ENCODE peak calls at places on chromosomes 12 and 14, in ten cellular contexts. One of them, this sample, is unnamed.

GRCh38 chr14:64394423-64394822 is 6.3 kb downstream of the MTHFD1 start:
- DNase-seq in RWPE2: no peak
- DNase-seq in DND-41: no peak
- DNase-seq in tibial nerve: no peak
- DNase-seq in CD8-positive, alpha-beta T cell: no peak
- DNase-seq in heart right ventricle: no peak
- DNase-seq in GM06990: no peak
- DNase-seq in A673: no peak
- DNase-seq in hepatocyte: no peak
- DNase-seq in ascending aorta: no peak
- DNase-seq in this sample: no peak

GRCh38 chr14:76775695-76776305 is 14.5 kb downstream of the VASH1 start:
- DNase-seq in RWPE2: peak
- DNase-seq in DND-41: no peak
- DNase-seq in tibial nerve: no peak
- DNase-seq in CD8-positive, alpha-beta T cell: no peak
- DNase-seq in heart right ventricle: no peak
- DNase-seq in GM06990: no peak
- DNase-seq in A673: no peak
- DNase-seq in hepatocyte: no peak
- DNase-seq in ascending aorta: no peak
- DNase-seq in this sample: no peak

GRCh38 chr14:69428289-69428998 is 30.0 kb downstream of the SLC39A9 start:
- DNase-seq in RWPE2: no peak
- DNase-seq in DND-41: no peak
- DNase-seq in tibial nerve: no peak
- DNase-seq in CD8-positive, alpha-beta T cell: no peak
- DNase-seq in heart right ventricle: no peak
- DNase-seq in GM06990: peak
- DNase-seq in A673: no peak
- DNase-seq in hepatocyte: no peak
- DNase-seq in ascending aorta: no peak
- DNase-seq in this sample: peak

GRCh38 chr14:60163741-60164140 is 1.5 kb downstream of the DHRS7 start:
- DNase-seq in RWPE2: no peak
- DNase-seq in DND-41: no peak
- DNase-seq in tibial nerve: no peak
- DNase-seq in CD8-positive, alpha-beta T cell: no peak
- DNase-seq in heart right ventricle: no peak
- DNase-seq in GM06990: no peak
- DNase-seq in A673: no peak
- DNase-seq in hepatocyte: no peak
- DNase-seq in ascending aorta: no peak
- DNase-seq in this sample: no peak

GRCh38 chr12:59039005-59039404 is 118.7 kb upstream of the LRIG3 start:
- DNase-seq in RWPE2: no peak
- DNase-seq in DND-41: no peak
- DNase-seq in tibial nerve: no peak
- DNase-seq in CD8-positive, alpha-beta T cell: no peak
- DNase-seq in heart right ventricle: no peak
- DNase-seq in GM06990: no peak
- DNase-seq in A673: no peak
- DNase-seq in hepatocyte: no peak
- DNase-seq in ascending aorta: no peak
- DNase-seq in this sample: no peak

GRCh38 chr14:34711169-34711568 is 3.2 kb downstream of the CFL2 start:
- DNase-seq in RWPE2: no peak
- DNase-seq in DND-41: no peak
- DNase-seq in tibial nerve: no peak
- DNase-seq in CD8-positive, alpha-beta T cell: no peak
- DNase-seq in heart right ventricle: peak
- DNase-seq in GM06990: peak
- DNase-seq in A673: peak
- DNase-seq in hepatocyte: peak
- DNase-seq in ascending aorta: no peak
- DNase-seq in this sample: no peak

GRCh38 chr14:98634043-98634820 is 637.8 kb downstream of the BCL11B start:
- DNase-seq in RWPE2: no peak
- DNase-seq in DND-41: no peak
- DNase-seq in tibial nerve: no peak
- DNase-seq in CD8-positive, alpha-beta T cell: no peak
- DNase-seq in heart right ventricle: no peak
- DNase-seq in GM06990: no peak
- DNase-seq in A673: no peak
- DNase-seq in hepatocyte: no peak
- DNase-seq in ascending aorta: no peak
- DNase-seq in this sample: no peak

GRCh38 chr12:3990356-3990975 is 117.3 kb upstream of the PARP11 start:
- DNase-seq in RWPE2: no peak
- DNase-seq in DND-41: no peak
- DNase-seq in tibial nerve: no peak
- DNase-seq in CD8-positive, alpha-beta T cell: no peak
- DNase-seq in heart right ventricle: no peak
- DNase-seq in GM06990: no peak
- DNase-seq in A673: no peak
- DNase-seq in hepatocyte: no peak
- DNase-seq in ascending aorta: no peak
- DNase-seq in this sample: peak

GRCh38 chr14:53851394-53852056 is 105.1 kb downstream of the BMP4 start:
- DNase-seq in RWPE2: no peak
- DNase-seq in DND-41: no peak
- DNase-seq in tibial nerve: no peak
- DNase-seq in CD8-positive, alpha-beta T cell: no peak
- DNase-seq in heart right ventricle: no peak
- DNase-seq in GM06990: no peak
- DNase-seq in A673: no peak
- DNase-seq in hepatocyte: no peak
- DNase-seq in ascending aorta: no peak
- DNase-seq in this sample: no peak

GRCh38 chr14:53858344-53858682 is 98.3 kb downstream of the BMP4 start:
- DNase-seq in RWPE2: no peak
- DNase-seq in DND-41: no peak
- DNase-seq in tibial nerve: no peak
- DNase-seq in CD8-positive, alpha-beta T cell: no peak
- DNase-seq in heart right ventricle: no peak
- DNase-seq in GM06990: no peak
- DNase-seq in A673: no peak
- DNase-seq in hepatocyte: no peak
- DNase-seq in ascending aorta: no peak
- DNase-seq in this sample: no peak

GRCh38 chr14:53857625-53858343 is 98.8 kb downstream of the BMP4 start:
- DNase-seq in RWPE2: no peak
- DNase-seq in DND-41: no peak
- DNase-seq in tibial nerve: no peak
- DNase-seq in CD8-positive, alpha-beta T cell: no peak
- DNase-seq in heart right ventricle: no peak
- DNase-seq in GM06990: no peak
- DNase-seq in A673: no peak
- DNase-seq in hepatocyte: no peak
- DNase-seq in ascending aorta: no peak
- DNase-seq in this sample: no peak

GRCh38 chr14:53855574-53855973 is 101.1 kb downstream of the BMP4 start:
- DNase-seq in RWPE2: no peak
- DNase-seq in DND-41: no peak
- DNase-seq in tibial nerve: no peak
- DNase-seq in CD8-positive, alpha-beta T cell: no peak
- DNase-seq in heart right ventricle: no peak
- DNase-seq in GM06990: no peak
- DNase-seq in A673: no peak
- DNase-seq in hepatocyte: no peak
- DNase-seq in ascending aorta: no peak
- DNase-seq in this sample: no peak

DNA sequence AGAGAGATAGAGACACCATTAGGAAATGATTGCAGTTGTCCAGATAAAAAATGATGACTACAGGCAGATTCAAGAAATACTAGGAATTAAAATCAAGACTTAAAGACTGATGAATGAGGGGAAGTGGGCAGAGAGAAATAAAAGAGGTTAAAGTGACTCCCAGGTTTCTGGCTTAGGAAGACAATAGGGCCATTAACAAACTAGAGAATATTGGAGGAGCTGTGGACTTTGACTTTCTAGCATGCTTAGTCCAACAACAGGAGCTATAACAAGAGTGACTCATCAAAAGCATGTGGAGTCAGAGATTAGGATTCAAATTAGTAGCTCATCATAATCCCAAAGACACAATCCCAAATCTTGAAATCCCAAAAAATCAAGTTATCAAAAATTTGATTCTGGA is 101.5 kb downstream of the BMP4 start:
- DNase-seq in RWPE2: no peak
- DNase-seq in DND-41: no peak
- DNase-seq in tibial nerve: no peak
- DNase-seq in CD8-positive, alpha-beta T cell: no peak
- DNase-seq in heart right ventricle: no peak
- DNase-seq in GM06990: no peak
- DNase-seq in A673: no peak
- DNase-seq in hepatocyte: peak
- DNase-seq in ascending aorta: no peak
- DNase-seq in this sample: no peak
- H3K4me3 ChIP-seq in RWPE2: no peak
- H3K4me3 ChIP-seq in DND-41: no peak
- H3K4me3 ChIP-seq in tibial nerve: no peak
- H3K4me3 ChIP-seq in CD8-positive, alpha-beta T cell: no peak
- H3K4me3 ChIP-seq in heart right ventricle: no peak
- H3K4me3 ChIP-seq in GM06990: no peak
- H3K4me3 ChIP-seq in A673: no peak
- H3K4me3 ChIP-seq in hepatocyte: no peak
- H3K4me3 ChIP-seq in ascending aorta: no peak
- H3K4me3 ChIP-seq in this sample: no peak

GRCh38 chr12:57196439-57196838 is 20.2 kb upstream of the NXPH4 start:
- DNase-seq in RWPE2: no peak
- DNase-seq in DND-41: no peak
- DNase-seq in tibial nerve: no peak
- DNase-seq in CD8-positive, alpha-beta T cell: no peak
- DNase-seq in heart right ventricle: no peak
- DNase-seq in GM06990: no peak
- DNase-seq in A673: no peak
- DNase-seq in hepatocyte: no peak
- DNase-seq in ascending aorta: no peak
- DNase-seq in this sample: no peak
- H3K4me3 ChIP-seq in RWPE2: no peak
- H3K4me3 ChIP-seq in DND-41: no peak
- H3K4me3 ChIP-seq in tibial nerve: no peak
- H3K4me3 ChIP-seq in CD8-positive, alpha-beta T cell: no peak
- H3K4me3 ChIP-seq in heart right ventricle: no peak
- H3K4me3 ChIP-seq in GM06990: no peak
- H3K4me3 ChIP-seq in A673: no peak
- H3K4me3 ChIP-seq in hepatocyte: no peak
- H3K4me3 ChIP-seq in ascending aorta: no peak
- H3K4me3 ChIP-seq in this sample: no peak

GRCh38 chr12:1473418-1473817 is 121.0 kb downstream of the FBXL14 start:
- DNase-seq in RWPE2: no peak
- DNase-seq in DND-41: peak
- DNase-seq in tibial nerve: no peak
- DNase-seq in CD8-positive, alpha-beta T cell: peak
- DNase-seq in heart right ventricle: no peak
- DNase-seq in GM06990: peak
- DNase-seq in A673: no peak
- DNase-seq in hepatocyte: no peak
- DNase-seq in ascending aorta: no peak
- DNase-seq in this sample: no peak

GRCh38 chr12:1471224-1471623 is 123.2 kb downstream of the FBXL14 start:
- DNase-seq in RWPE2: no peak
- DNase-seq in DND-41: no peak
- DNase-seq in tibial nerve: no peak
- DNase-seq in CD8-positive, alpha-beta T cell: no peak
- DNase-seq in heart right ventricle: no peak
- DNase-seq in GM06990: no peak
- DNase-seq in A673: no peak
- DNase-seq in hepatocyte: no peak
- DNase-seq in ascending aorta: no peak
- DNase-seq in this sample: no peak

GRCh38 chr12:1474567-1475153 is 119.7 kb downstream of the FBXL14 start:
- DNase-seq in RWPE2: no peak
- DNase-seq in DND-41: no peak
- DNase-seq in tibial nerve: no peak
- DNase-seq in CD8-positive, alpha-beta T cell: no peak
- DNase-seq in heart right ventricle: no peak
- DNase-seq in GM06990: no peak
- DNase-seq in A673: peak
- DNase-seq in hepatocyte: peak
- DNase-seq in ascending aorta: no peak
- DNase-seq in this sample: no peak

GRCh38 chr12:1470051-1470450 is 124.3 kb downstream of the FBXL14 start:
- DNase-seq in RWPE2: no peak
- DNase-seq in DND-41: no peak
- DNase-seq in tibial nerve: no peak
- DNase-seq in CD8-positive, alpha-beta T cell: no peak
- DNase-seq in heart right ventricle: peak
- DNase-seq in GM06990: no peak
- DNase-seq in A673: no peak
- DNase-seq in hepatocyte: no peak
- DNase-seq in ascending aorta: no peak
- DNase-seq in this sample: no peak

GRCh38 chr12:1474059-1474537 is 120.3 kb downstream of the FBXL14 start:
- DNase-seq in RWPE2: no peak
- DNase-seq in DND-41: no peak
- DNase-seq in tibial nerve: no peak
- DNase-seq in CD8-positive, alpha-beta T cell: no peak
- DNase-seq in heart right ventricle: no peak
- DNase-seq in GM06990: no peak
- DNase-seq in A673: peak
- DNase-seq in hepatocyte: peak
- DNase-seq in ascending aorta: peak
- DNase-seq in this sample: no peak
- H3K4me3 ChIP-seq in RWPE2: no peak
- H3K4me3 ChIP-seq in DND-41: no peak
- H3K4me3 ChIP-seq in tibial nerve: no peak
- H3K4me3 ChIP-seq in CD8-positive, alpha-beta T cell: no peak
- H3K4me3 ChIP-seq in heart right ventricle: no peak
- H3K4me3 ChIP-seq in GM06990: no peak
- H3K4me3 ChIP-seq in A673: no peak
- H3K4me3 ChIP-seq in hepatocyte: no peak
- H3K4me3 ChIP-seq in ascending aorta: no peak
- H3K4me3 ChIP-seq in this sample: no peak

GRCh38 chr12:99455350-99456037 is 192.1 kb upstream of the GARIN6 start:
- DNase-seq in RWPE2: peak
- DNase-seq in DND-41: no peak
- DNase-seq in tibial nerve: no peak
- DNase-seq in CD8-positive, alpha-beta T cell: no peak
- DNase-seq in heart right ventricle: no peak
- DNase-seq in GM06990: no peak
- DNase-seq in A673: peak
- DNase-seq in hepatocyte: no peak
- DNase-seq in ascending aorta: no peak
- DNase-seq in this sample: no peak

GRCh38 chr12:99453831-99454538 is 193.6 kb upstream of the GARIN6 start:
- DNase-seq in RWPE2: no peak
- DNase-seq in DND-41: no peak
- DNase-seq in tibial nerve: no peak
- DNase-seq in CD8-positive, alpha-beta T cell: no peak
- DNase-seq in heart right ventricle: no peak
- DNase-seq in GM06990: no peak
- DNase-seq in A673: no peak
- DNase-seq in hepatocyte: no peak
- DNase-seq in ascending aorta: no peak
- DNase-seq in this sample: no peak

GRCh38 chr12:99450231-99450630 is 197.3 kb upstream of the GARIN6 start:
- DNase-seq in RWPE2: no peak
- DNase-seq in DND-41: no peak
- DNase-seq in tibial nerve: no peak
- DNase-seq in CD8-positive, alpha-beta T cell: no peak
- DNase-seq in heart right ventricle: no peak
- DNase-seq in GM06990: no peak
- DNase-seq in A673: no peak
- DNase-seq in hepatocyte: no peak
- DNase-seq in ascending aorta: no peak
- DNase-seq in this sample: no peak

GRCh38 chr12:99454539-99455172 is 192.9 kb upstream of the GARIN6 start:
- DNase-seq in RWPE2: no peak
- DNase-seq in DND-41: no peak
- DNase-seq in tibial nerve: no peak
- DNase-seq in CD8-positive, alpha-beta T cell: no peak
- DNase-seq in heart right ventricle: no peak
- DNase-seq in GM06990: no peak
- DNase-seq in A673: no peak
- DNase-seq in hepatocyte: no peak
- DNase-seq in ascending aorta: no peak
- DNase-seq in this sample: no peak
- H3K4me3 ChIP-seq in RWPE2: no peak
- H3K4me3 ChIP-seq in DND-41: no peak
- H3K4me3 ChIP-seq in tibial nerve: no peak
- H3K4me3 ChIP-seq in CD8-positive, alpha-beta T cell: no peak
- H3K4me3 ChIP-seq in heart right ventricle: no peak
- H3K4me3 ChIP-seq in GM06990: no peak
- H3K4me3 ChIP-seq in A673: no peak
- H3K4me3 ChIP-seq in hepatocyte: no peak
- H3K4me3 ChIP-seq in ascending aorta: no peak
- H3K4me3 ChIP-seq in this sample: no peak

This sample was measured in upper lobe of left lung.